ENCODE peak calls at places on chromosome 11, in four cellular contexts. H is head of caudate nucleus; B is GM23248; Y is activated T-cell treated with anti-CD3 and anti-CD28 coated beads, Interleukin-2, amount 50 U/mL, for 48 hours. I is an unnamed sample.

GRCh38 chr11:2092956-2093412 is 46.2 kb downstream of the IGF2 start:
- DNase-seq in Y (peak; percentile 66), H (no peak), B (peak; percentile 77), I (no peak)

GRCh38 chr11:65793144-65793581 is 6.3 kb downstream of the OVOL1 start:
- DNase-seq in B (no peak), Y (no peak), H (no peak), I (no peak)

GRCh38 chr11:13064593-13064992 is 55.5 kb downstream of the RASSF10 start:
- DNase-seq in H (no peak), Y (no peak), B (no peak), I (no peak)

GRCh38 chr11:2799881-2800654 is 85.5 kb downstream of the CDKN1C start:
- DNase-seq in H (no peak), Y (no peak), B (no peak), I (no peak)

GRCh38 chr11:69799582-69799981 is 19.6 kb downstream of the FGF3 start:
- DNase-seq in Y (no peak), H (no peak), B (peak; percentile 59), I (peak; percentile 18)

GRCh38 chr11:101441747-101442146 is 142.1 kb downstream of the TRPC6 start:
- DNase-seq in Y (no peak), H (no peak), B (no peak), I (no peak)

GRCh38 chr11:61963282-61964057 is 4.0 kb downstream of the FTH1 start:
- DNase-seq in Y (peak; percentile 19), B (peak; percentile 61), H (peak; percentile 46), I (peak; percentile 41)

GRCh38 chr11:133029096-133029495 is 503.2 kb downstream of the OPCML start:
- DNase-seq in H (no peak), Y (no peak), B (no peak), I (no peak)

GRCh38 chr11:30025396-30026139 is 8.7 kb upstream of the KCNA4 start:
- DNase-seq in Y (no peak), H (no peak), B (no peak), I (no peak)

GRCh38 chr11:65377777-65378176 is 4.7 kb downstream of the SLC25A45 start:
- DNase-seq in B (no peak), H (no peak), Y (no peak), I (no peak)

GRCh38 chr11:128491195-128491936 is 96.0 kb downstream of the ETS1 start:
- DNase-seq in B (peak; percentile 36), H (no peak), Y (no peak), I (no peak)

GRCh38 chr11:20421902-20422301 is 34.4 kb downstream of the PRMT3 start:
- DNase-seq in B (no peak), H (no peak), Y (no peak), I (no peak)

GRCh38 chr11:71430166-71430565 is 18.0 kb downstream of the DHCR7 start:
- DNase-seq in Y (no peak), B (no peak), H (no peak), I (no peak)

GRCh38 chr11:45412521-45412920 is 126.4 kb upstream of the SYT13 start:
- DNase-seq in Y (no peak), B (no peak), H (no peak), I (no peak)

GRCh38 chr11:37718431-37718999 is 1120.5 kb upstream of the RAG2 start:
- DNase-seq in Y (no peak), B (no peak), H (no peak), I (no peak)

GRCh38 chr11:123478352-123478986 is 48.4 kb downstream of the GRAMD1B start:
- DNase-seq in H (peak; percentile 50), B (peak; percentile 90), Y (peak; percentile 61), I (peak; percentile 76)

GRCh38 chr11:2703487-2704141 is 3.8 kb upstream of the KCNQ1OT1 start:
- DNase-seq in H (no peak), B (no peak), Y (no peak), I (no peak)

GRCh38 chr11:28529046-28529445 is 420.9 kb downstream of the METTL15 start:
- DNase-seq in Y (no peak), B (peak; percentile 55), H (no peak), I (no peak)

GRCh38 chr11:112058103-112058502 is 15.7 kb downstream of the PIH1D2 start:
- DNase-seq in Y (no peak), B (no peak), H (no peak), I (peak; percentile 47)

I was measured in endothelial cell of umbilical vein.